ENCODE peak calls at places on chromosome 16, in five cellular contexts. One of them, this sample, is unnamed.

GRCh38 chr16:46972429-46972970 is 974 bp downstream of the DNAJA2 start:
- DNase-seq in H1: no peak
- DNase-seq in LHCN-M2: peak
- DNase-seq in C1 segment of cervical spinal cord: no peak
- DNase-seq in GM03348: peak
- DNase-seq in this sample: peak

GRCh38 chr16:87454391-87454790 is 38.4 kb downstream of the ZCCHC14 start:
- DNase-seq in H1: no peak
- DNase-seq in LHCN-M2: no peak
- DNase-seq in C1 segment of cervical spinal cord: no peak
- DNase-seq in GM03348: no peak
- DNase-seq in this sample: no peak

GRCh38 chr16:12502671-12503070 is 301.0 kb downstream of the CPPED1 start:
- DNase-seq in H1: no peak
- DNase-seq in LHCN-M2: no peak
- DNase-seq in C1 segment of cervical spinal cord: no peak
- DNase-seq in GM03348: no peak
- DNase-seq in this sample: no peak

GRCh38 chr16:2035431-2036199 is 8.9 kb downstream of the NHERF2 start:
- DNase-seq in H1: no peak
- DNase-seq in LHCN-M2: peak
- DNase-seq in C1 segment of cervical spinal cord: peak
- DNase-seq in GM03348: peak
- DNase-seq in this sample: no peak

GRCh38 chr16:10080031-10080772 is 102.0 kb downstream of the GRIN2A start:
- DNase-seq in H1: no peak
- DNase-seq in LHCN-M2: no peak
- DNase-seq in C1 segment of cervical spinal cord: no peak
- DNase-seq in GM03348: peak
- DNase-seq in this sample: peak

GRCh38 chr16:17563340-17563739 is 92.6 kb upstream of the XYLT1 start:
- DNase-seq in H1: no peak
- DNase-seq in LHCN-M2: no peak
- DNase-seq in C1 segment of cervical spinal cord: no peak
- DNase-seq in GM03348: no peak
- DNase-seq in this sample: no peak

GRCh38 chr16:14510939-14511797 is 118.9 kb downstream of the PARN start:
- DNase-seq in H1: no peak
- DNase-seq in LHCN-M2: peak
- DNase-seq in C1 segment of cervical spinal cord: no peak
- DNase-seq in GM03348: peak
- DNase-seq in this sample: peak

GRCh38 chr16:30829130-30830071 is 42.4 kb upstream of the ZNF629 start:
- DNase-seq in H1: no peak
- DNase-seq in LHCN-M2: no peak
- DNase-seq in C1 segment of cervical spinal cord: no peak
- DNase-seq in GM03348: no peak
- DNase-seq in this sample: no peak

GRCh38 chr16:381788-382717 is at the start of gene PGAP6:
- DNase-seq in H1: no peak
- DNase-seq in LHCN-M2: peak
- DNase-seq in C1 segment of cervical spinal cord: peak
- DNase-seq in GM03348: peak
- DNase-seq in this sample: peak

GRCh38 chr16:74607310-74607966 is 524 bp upstream of the GLG1 start:
- DNase-seq in H1: peak
- DNase-seq in LHCN-M2: no peak
- DNase-seq in C1 segment of cervical spinal cord: no peak
- DNase-seq in GM03348: no peak
- DNase-seq in this sample: no peak

GRCh38 chr16:24950275-24950674 is 64.9 kb downstream of the ARHGAP17 start:
- DNase-seq in H1: no peak
- DNase-seq in LHCN-M2: peak
- DNase-seq in C1 segment of cervical spinal cord: no peak
- DNase-seq in GM03348: peak
- DNase-seq in this sample: no peak

GRCh38 chr16:54542805-54543504 is 256.4 kb upstream of the IRX3 start:
- DNase-seq in H1: no peak
- DNase-seq in LHCN-M2: no peak
- DNase-seq in C1 segment of cervical spinal cord: no peak
- DNase-seq in GM03348: no peak
- DNase-seq in this sample: no peak

GRCh38 chr16:20614201-20615141 is 38.3 kb upstream of the ACSM2B start:
- DNase-seq in H1: no peak
- DNase-seq in LHCN-M2: no peak
- DNase-seq in C1 segment of cervical spinal cord: no peak
- DNase-seq in GM03348: no peak
- DNase-seq in this sample: no peak

GRCh38 chr16:17275076-17275732 is 195.6 kb downstream of the XYLT1 start:
- DNase-seq in H1: no peak
- DNase-seq in LHCN-M2: no peak
- DNase-seq in C1 segment of cervical spinal cord: no peak
- DNase-seq in GM03348: no peak
- DNase-seq in this sample: no peak

GRCh38 chr16:86959182-86959651 is 358.0 kb downstream of the C16orf95 start:
- DNase-seq in H1: no peak
- DNase-seq in LHCN-M2: no peak
- DNase-seq in C1 segment of cervical spinal cord: no peak
- DNase-seq in GM03348: no peak
- DNase-seq in this sample: no peak

GRCh38 chr16:50742521-50743150 is 750 bp downstream of the CYLD start:
- DNase-seq in H1: no peak
- DNase-seq in LHCN-M2: peak
- DNase-seq in C1 segment of cervical spinal cord: peak
- DNase-seq in GM03348: peak
- DNase-seq in this sample: no peak

GRCh38 chr16:69176033-69176780 is 10.8 kb upstream of the SNTB2 start:
- DNase-seq in H1: no peak
- DNase-seq in LHCN-M2: peak
- DNase-seq in C1 segment of cervical spinal cord: no peak
- DNase-seq in GM03348: peak
- DNase-seq in this sample: no peak

GRCh38 chr16:50740747-50741146 is 1.1 kb upstream of the CYLD start:
- DNase-seq in H1: no peak
- DNase-seq in LHCN-M2: no peak
- DNase-seq in C1 segment of cervical spinal cord: no peak
- DNase-seq in GM03348: no peak
- DNase-seq in this sample: no peak

GRCh38 chr16:3509470-3509928 is 8.7 kb downstream of the CLUAP1 start:
- DNase-seq in H1: no peak
- DNase-seq in LHCN-M2: no peak
- DNase-seq in C1 segment of cervical spinal cord: no peak
- DNase-seq in GM03348: no peak
- DNase-seq in this sample: peak

GRCh38 chr16:68455631-68456030 is 7.3 kb upstream of the SMPD3 start:
- DNase-seq in H1: no peak
- DNase-seq in LHCN-M2: no peak
- DNase-seq in C1 segment of cervical spinal cord: no peak
- DNase-seq in GM03348: no peak
- DNase-seq in this sample: no peak

GRCh38 chr16:13186813-13187212 is 285.4 kb downstream of the SHISA9 start:
- DNase-seq in H1: no peak
- DNase-seq in LHCN-M2: peak
- DNase-seq in C1 segment of cervical spinal cord: no peak
- DNase-seq in GM03348: no peak
- DNase-seq in this sample: no peak

GRCh38 chr16:7268182-7268581 is 64.5 kb upstream of the RBFOX1 start:
- DNase-seq in H1: peak
- DNase-seq in LHCN-M2: peak
- DNase-seq in C1 segment of cervical spinal cord: peak
- DNase-seq in GM03348: peak
- DNase-seq in this sample: no peak

GRCh38 chr16:31874354-31875111 is 926 bp downstream of the ZNF267 start:
- DNase-seq in H1: no peak
- DNase-seq in LHCN-M2: peak
- DNase-seq in C1 segment of cervical spinal cord: no peak
- DNase-seq in GM03348: peak
- DNase-seq in this sample: peak

GRCh38 chr16:88932929-88933328 is 44.1 kb downstream of the CBFA2T3 start:
- DNase-seq in H1: no peak
- DNase-seq in LHCN-M2: no peak
- DNase-seq in C1 segment of cervical spinal cord: no peak
- DNase-seq in GM03348: no peak
- DNase-seq in this sample: no peak

GRCh38 chr16:65576139-65576538 is 454.3 kb upstream of the CDH11 start:
- DNase-seq in H1: no peak
- DNase-seq in LHCN-M2: no peak
- DNase-seq in C1 segment of cervical spinal cord: no peak
- DNase-seq in GM03348: no peak
- DNase-seq in this sample: no peak

GRCh38 chr16:67481561-67482259 is 753 bp upstream of the ATP6V0D1 start:
- DNase-seq in H1: no peak
- DNase-seq in LHCN-M2: peak
- DNase-seq in C1 segment of cervical spinal cord: no peak
- DNase-seq in GM03348: no peak
- DNase-seq in this sample: no peak

GRCh38 chr16:85996843-85997242 is 97.9 kb downstream of the IRF8 start:
- DNase-seq in H1: no peak
- DNase-seq in LHCN-M2: no peak
- DNase-seq in C1 segment of cervical spinal cord: no peak
- DNase-seq in GM03348: no peak
- DNase-seq in this sample: no peak

GRCh38 chr16:11340710-11341109 is 4.5 kb upstream of the RMI2 start:
- DNase-seq in H1: no peak
- DNase-seq in LHCN-M2: no peak
- DNase-seq in C1 segment of cervical spinal cord: no peak
- DNase-seq in GM03348: no peak
- DNase-seq in this sample: no peak

GRCh38 chr16:20612551-20613470 is 36.6 kb upstream of the ACSM2B start:
- DNase-seq in H1: no peak
- DNase-seq in LHCN-M2: no peak
- DNase-seq in C1 segment of cervical spinal cord: no peak
- DNase-seq in GM03348: no peak
- DNase-seq in this sample: no peak

GRCh38 chr16:74071996-74072559 is 224.5 kb upstream of the PSMD7 start:
- DNase-seq in H1: no peak
- DNase-seq in LHCN-M2: no peak
- DNase-seq in C1 segment of cervical spinal cord: no peak
- DNase-seq in GM03348: no peak
- DNase-seq in this sample: no peak

GRCh38 chr16:69596801-69597200 is 31.0 kb downstream of the NFAT5 start:
- DNase-seq in H1: no peak
- DNase-seq in LHCN-M2: no peak
- DNase-seq in C1 segment of cervical spinal cord: no peak
- DNase-seq in GM03348: no peak
- DNase-seq in this sample: no peak

GRCh38 chr16:4505356-4506153 is 29.4 kb downstream of the HMOX2 start:
- DNase-seq in H1: no peak
- DNase-seq in LHCN-M2: no peak
- DNase-seq in C1 segment of cervical spinal cord: no peak
- DNase-seq in GM03348: no peak
- DNase-seq in this sample: no peak

GRCh38 chr16:89505204-89506112 is 2.7 kb upstream of the SPG7 start:
- DNase-seq in H1: no peak
- DNase-seq in LHCN-M2: peak
- DNase-seq in C1 segment of cervical spinal cord: peak
- DNase-seq in GM03348: peak
- DNase-seq in this sample: peak

GRCh38 chr16:81558444-81559175 is 114.0 kb downstream of the CMIP start:
- DNase-seq in H1: no peak
- DNase-seq in LHCN-M2: no peak
- DNase-seq in C1 segment of cervical spinal cord: no peak
- DNase-seq in GM03348: no peak
- DNase-seq in this sample: no peak

GRCh38 chr16:85206472-85207356 is 94.4 kb upstream of the CIBAR2 start:
- DNase-seq in H1: no peak
- DNase-seq in LHCN-M2: no peak
- DNase-seq in C1 segment of cervical spinal cord: peak
- DNase-seq in GM03348: no peak
- DNase-seq in this sample: no peak

GRCh38 chr16:8943001-8943763 is 20.5 kb downstream of the USP7 start:
- DNase-seq in H1: no peak
- DNase-seq in LHCN-M2: no peak
- DNase-seq in C1 segment of cervical spinal cord: no peak
- DNase-seq in GM03348: no peak
- DNase-seq in this sample: no peak